ENCODE peak calls at places on chromosomes 16 and 17, in eight cellular contexts. L, Y, B, S, C, O, M and G are unnamed samples. For H3K36me3, the result is how much of the 10 kb centered on the place peaks cover.

GRCh38 chr16:87066695-87067556 is 250.3 kb downstream of the C16orf95 start:
- DNase-seq in L (no peak), Y (no peak), B (no peak), S (no peak), C (no peak), O (no peak), M (no peak), G (no peak)

GRCh38 chr17:51692917-51693316 is 432.6 kb downstream of the UTP18 start:
- DNase-seq in L (no peak), Y (no peak), B (no peak), S (no peak), C (no peak), O (no peak), M (no peak), G (no peak)

GRCh38 chr16:6684076-6684673 is 648.5 kb upstream of the RBFOX1 start:
- DNase-seq in L (peak), Y (no peak), B (peak), S (no peak), C (peak), O (no peak), M (no peak), G (peak)

GRCh38 chr17:2690165-2691068 is 21.1 kb downstream of the CLUH start:
- DNase-seq in L (no peak), Y (no peak), B (no peak), S (no peak), C (no peak), O (no peak), M (peak), G (no peak)

GRCh38 chr16:74100405-74101316 is 196.0 kb upstream of the PSMD7 start:
- DNase-seq in L (no peak), Y (no peak), B (no peak), S (no peak), C (no peak), O (no peak), M (no peak), G (no peak)

GRCh38 chr17:36778458-36778857 is 158.8 kb upstream of the LHX1 start:
- DNase-seq in L (no peak), Y (no peak), B (peak), S (no peak), C (no peak), O (no peak), M (no peak), G (no peak)

GRCh38 chr17:57480438-57481196 is 224.3 kb downstream of the MSI2 start:
- DNase-seq in L (no peak), Y (no peak), B (peak), S (no peak), C (peak), O (peak), M (no peak), G (peak)

GRCh38 chr17:76003915-76004314 is 3.3 kb downstream of the CDK3 start:
- DNase-seq in L (no peak), Y (no peak), B (no peak), S (no peak), C (no peak), O (no peak), M (no peak), G (no peak)

GRCh38 chr16:83393196-83393981 is 414.4 kb upstream of the HSBP1 start:
- DNase-seq in L (peak), Y (no peak), B (no peak), S (no peak), C (peak), O (no peak), M (peak), G (no peak)

GRCh38 chr17:46818319-46818928 is at the start of gene WNT3:
- DNase-seq in L (peak), Y (no peak), B (no peak), S (no peak), C (no peak), O (no peak), M (no peak), G (peak)

GRCh38 chr16:17070882-17071592 is 399.7 kb downstream of the XYLT1 start:
- DNase-seq in L (peak), Y (peak), B (no peak), S (no peak), C (no peak), O (no peak), M (no peak), G (no peak)

GRCh38 chr16:71567931-71568330 is 9.0 kb downstream of the TAT start:
- DNase-seq in L (no peak), Y (no peak), B (no peak), S (no peak), C (no peak), O (no peak), M (no peak), G (no peak)

GRCh38 chr16:70475054-70475871 is 20.9 kb downstream of the FCSK start:
- DNase-seq in L (no peak), Y (no peak), B (peak), S (no peak), C (no peak), O (no peak), M (no peak), G (no peak)

GRCh38 chr17:44314869-44315661 is 6.7 kb downstream of the RUNDC3A start:
- DNase-seq in L (peak), Y (peak), B (peak), S (no peak), C (peak), O (no peak), M (no peak), G (peak)

GRCh38 chr16:57679768-57680167 is 11.7 kb downstream of the ADGRG3 start:
- DNase-seq in L (no peak), Y (no peak), B (no peak), S (no peak), C (no peak), O (no peak), M (no peak), G (no peak)

GRCh38 chr17:21524211-21524591 is 148.0 kb downstream of the KCNJ12 start:
- DNase-seq in L (no peak), Y (no peak), B (no peak), S (peak), C (no peak), O (no peak), M (no peak), G (no peak)

GRCh38 chr17:5122586-5123342 is 6.9 kb downstream of the USP6 start:
- DNase-seq in L (no peak), Y (peak), B (no peak), S (peak), C (no peak), O (peak), M (no peak), G (peak)

GRCh38 chr16:8962393-8963009 is 1.2 kb downstream of the USP7 start:
- DNase-seq in L (peak), Y (peak), B (peak), S (peak), C (peak), O (no peak), M (no peak), G (no peak)

DNA sequence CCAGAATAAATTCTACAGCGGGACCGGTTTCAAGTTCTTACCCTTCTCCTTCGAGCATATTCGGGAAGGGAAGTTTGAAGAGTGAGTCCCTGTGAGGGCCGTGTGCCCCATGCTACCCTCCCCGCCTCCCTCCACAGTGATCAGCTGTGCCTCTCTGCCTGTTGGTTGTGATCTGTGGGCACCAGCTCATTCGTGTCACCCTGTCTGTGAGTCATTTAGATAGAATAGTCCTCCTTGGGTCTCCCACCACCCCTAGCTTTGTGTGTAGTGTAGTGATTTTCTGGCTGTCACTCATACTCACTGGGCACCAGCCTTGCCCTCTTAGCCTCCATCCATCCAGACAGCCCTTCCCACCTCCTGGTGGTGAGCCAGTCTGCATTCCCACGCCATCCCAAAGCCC is 15.0 kb upstream of the NAGLU start:
- DNase-seq in L (no peak), Y (no peak), B (no peak), S (no peak), C (no peak), O (no peak), M (no peak), G (no peak)
- H3K27ac ChIP-seq in L (no peak), Y (peak), B (peak), S (peak), C (peak), O (peak), M (peak), G (peak)

DNA sequence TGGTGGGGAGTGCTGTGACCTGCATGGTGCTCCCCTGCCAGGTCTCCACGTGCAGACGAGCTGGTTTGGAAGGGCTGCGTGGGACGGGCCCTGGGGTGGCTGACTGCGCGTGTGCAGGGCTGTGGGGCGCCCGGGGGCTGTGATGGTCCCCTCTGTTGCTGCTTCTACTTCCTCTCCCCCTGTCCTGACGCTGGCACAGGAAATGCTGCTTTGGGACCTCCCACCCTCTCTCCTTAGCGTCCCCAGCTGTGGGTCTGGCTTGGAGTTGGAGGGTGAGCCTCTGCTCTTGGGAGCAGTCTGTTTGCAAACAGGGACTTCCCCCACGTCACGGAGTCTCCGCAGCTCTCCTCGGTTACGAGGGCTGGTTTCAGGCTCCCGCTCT is 35.2 kb downstream of the TSC2 start:
- DNase-seq in L (no peak), Y (no peak), B (no peak), S (no peak), C (no peak), O (no peak), M (peak), G (no peak)
- H3K36me3 ChIP-seq in L (under half), Y (half or more), B (under half), S (under half), C (under half), O (under half), M (under half), G (under half)

GRCh38 chr17:80772906-80773242 is 218.8 kb upstream of the CHMP6 start:
- DNase-seq in L (no peak), Y (no peak), B (no peak), S (no peak), C (no peak), O (no peak), M (no peak), G (no peak)

GRCh38 chr17:80771612-80772005 is 220.0 kb upstream of the CHMP6 start:
- DNase-seq in L (no peak), Y (no peak), B (no peak), S (no peak), C (no peak), O (no peak), M (no peak), G (no peak)

GRCh38 chr17:80774146-80774545 is 217.5 kb upstream of the CHMP6 start:
- DNase-seq in L (no peak), Y (no peak), B (no peak), S (no peak), C (no peak), O (no peak), M (no peak), G (no peak)

GRCh38 chr17:80774643-80775281 is 216.9 kb upstream of the CHMP6 start:
- DNase-seq in L (peak), Y (no peak), B (no peak), S (no peak), C (no peak), O (no peak), M (no peak), G (no peak)

GRCh38 chr17:80773243-80773991 is 218.2 kb upstream of the CHMP6 start:
- DNase-seq in L (peak), Y (no peak), B (no peak), S (peak), C (no peak), O (peak), M (peak), G (no peak)
- H3K27ac ChIP-seq in L (peak), Y (no peak), B (no peak), S (peak), C (no peak), O (peak), M (peak), G (no peak)

GRCh38 chr17:82765357-82765756 is 13.5 kb downstream of the TBCD start:
- DNase-seq in L (no peak), Y (no peak), B (no peak), S (peak), C (no peak), O (no peak), M (no peak), G (no peak)

GRCh38 chr17:82772026-82772425 is 20.2 kb downstream of the TBCD start:
- DNase-seq in L (peak), Y (peak), B (no peak), S (no peak), C (peak), O (no peak), M (no peak), G (no peak)

GRCh38 chr17:82767041-82767754 is 15.3 kb downstream of the TBCD start:
- DNase-seq in L (peak), Y (peak), B (peak), S (no peak), C (peak), O (no peak), M (peak), G (peak)

DNA sequence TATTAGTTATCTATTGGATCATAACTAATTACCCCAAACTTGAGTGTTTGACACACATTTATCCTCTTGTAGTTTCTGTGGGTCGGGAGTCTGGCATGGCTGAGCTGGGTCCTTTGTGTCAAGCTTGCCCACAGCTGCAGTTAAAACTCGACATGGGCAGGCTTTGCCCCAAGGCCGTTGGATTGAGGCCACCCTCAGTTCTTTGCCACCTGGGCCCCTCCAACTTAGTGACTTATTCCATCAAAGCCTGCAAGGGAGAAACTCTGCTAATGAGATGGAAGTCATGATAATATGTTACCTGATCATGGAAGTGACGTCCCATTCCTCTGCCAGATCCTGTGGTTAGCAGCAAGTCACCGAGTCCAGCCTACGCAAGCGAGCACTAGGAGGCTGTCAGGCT is 17.2 kb downstream of the TBCD start:
- DNase-seq in L (no peak), Y (no peak), B (no peak), S (no peak), C (no peak), O (no peak), M (no peak), G (no peak)
- H3K36me3 ChIP-seq in L (half or more), Y (under half), B (under half), S (under half), C (under half), O (under half), M (under half), G (under half)

GRCh38 chr17:68542698-68543463 is 30.7 kb downstream of the PRKAR1A start:
- DNase-seq in L (no peak), Y (no peak), B (no peak), S (no peak), C (peak), O (no peak), M (no peak), G (no peak)

GRCh38 chr17:68541816-68542215 is 29.6 kb downstream of the PRKAR1A start:
- DNase-seq in L (no peak), Y (no peak), B (no peak), S (no peak), C (no peak), O (no peak), M (no peak), G (no peak)

GRCh38 chr17:68540981-68541380 is 28.8 kb downstream of the PRKAR1A start:
- DNase-seq in L (no peak), Y (no peak), B (no peak), S (no peak), C (no peak), O (no peak), M (no peak), G (no peak)

GRCh38 chr17:68535903-68536302 is 23.7 kb downstream of the PRKAR1A start:
- DNase-seq in L (no peak), Y (no peak), B (no peak), S (no peak), C (no peak), O (no peak), M (no peak), G (no peak)

GRCh38 chr17:68539536-68540469 is 27.6 kb downstream of the PRKAR1A start:
- DNase-seq in L (peak), Y (peak), B (no peak), S (no peak), C (peak), O (no peak), M (no peak), G (peak)
- H3K27ac ChIP-seq in L (peak), Y (peak), B (no peak), S (peak), C (no peak), O (peak), M (peak), G (peak)